ENCODE peak calls at places on chromosome 14, in five cellular contexts. One of them, this sample, is unnamed.
A peak's percentile ranks its signal among the peaks of the same experiment; 100 is the strongest.

GRCh38 chr14:88590173-88590572 is 27.3 kb downstream of the ZC3H14 start:
- DNase-seq in GM12892: no peak
- DNase-seq in Peyer's patch: no peak
- DNase-seq in suprapubic skin: no peak
- DNase-seq in upper lobe of left lung: no peak
- DNase-seq in this sample: no peak

GRCh38 chr14:67186789-67187188 is 2.5 kb upstream of the GARIN2 start:
- DNase-seq in upper lobe of left lung: no peak
- DNase-seq in GM12892: no peak
- DNase-seq in suprapubic skin: no peak
- DNase-seq in Peyer's patch: no peak
- DNase-seq in this sample: no peak

GRCh38 chr14:59969319-59969718 is 49.4 kb downstream of the LRRC9 start:
- DNase-seq in GM12892: no peak
- DNase-seq in upper lobe of left lung: no peak
- DNase-seq in Peyer's patch: no peak
- DNase-seq in suprapubic skin: no peak
- DNase-seq in this sample: no peak

GRCh38 chr14:26820101-26820500 is 222.3 kb upstream of the NOVA1 start:
- DNase-seq in suprapubic skin: no peak
- DNase-seq in upper lobe of left lung: no peak
- DNase-seq in GM12892: no peak
- DNase-seq in Peyer's patch: no peak
- DNase-seq in this sample: no peak

GRCh38 chr14:93319958-93320357 is 12.9 kb downstream of the BTBD7 start:
- DNase-seq in suprapubic skin: no peak
- DNase-seq in upper lobe of left lung: no peak
- DNase-seq in GM12892: no peak
- DNase-seq in Peyer's patch: no peak
- DNase-seq in this sample: no peak

GRCh38 chr14:31128601-31129526 is 78.7 kb downstream of the HECTD1 start:
- DNase-seq in Peyer's patch: no peak
- DNase-seq in GM12892: no peak
- DNase-seq in upper lobe of left lung: no peak
- DNase-seq in suprapubic skin: no peak
- DNase-seq in this sample: no peak

GRCh38 chr14:59688224-59689170 is 111.9 kb upstream of the CCDC175 start:
- DNase-seq in suprapubic skin: no peak
- DNase-seq in Peyer's patch: no peak
- DNase-seq in upper lobe of left lung: no peak
- DNase-seq in GM12892: no peak
- DNase-seq in this sample: peak; percentile 17

GRCh38 chr14:87000071-87000470 is 992.9 kb downstream of the GALC start:
- DNase-seq in suprapubic skin: no peak
- DNase-seq in upper lobe of left lung: no peak
- DNase-seq in GM12892: no peak
- DNase-seq in Peyer's patch: no peak
- DNase-seq in this sample: no peak

GRCh38 chr14:59123526-59123925 is 64.9 kb upstream of the DAAM1 start:
- DNase-seq in Peyer's patch: no peak
- DNase-seq in GM12892: no peak
- DNase-seq in upper lobe of left lung: no peak
- DNase-seq in suprapubic skin: no peak
- DNase-seq in this sample: no peak

GRCh38 chr14:26872930-26873470 is 275.2 kb upstream of the NOVA1 start:
- DNase-seq in upper lobe of left lung: no peak
- DNase-seq in Peyer's patch: no peak
- DNase-seq in GM12892: no peak
- DNase-seq in suprapubic skin: no peak
- DNase-seq in this sample: no peak

GRCh38 chr14:65411656-65412188 is 808 bp upstream of the FUT8 start:
- DNase-seq in GM12892: peak; percentile 50
- DNase-seq in upper lobe of left lung: peak; percentile 97
- DNase-seq in Peyer's patch: peak; percentile 91
- DNase-seq in suprapubic skin: peak; percentile 96
- DNase-seq in this sample: peak; percentile 93

GRCh38 chr14:52318057-52318456 is 3.9 kb downstream of the PTGER2 start:
- DNase-seq in Peyer's patch: no peak
- DNase-seq in GM12892: no peak
- DNase-seq in suprapubic skin: no peak
- DNase-seq in upper lobe of left lung: no peak
- DNase-seq in this sample: no peak

GRCh38 chr14:68395585-68395984 is 397.3 kb downstream of the ZFP36L1 start:
- DNase-seq in GM12892: no peak
- DNase-seq in suprapubic skin: no peak
- DNase-seq in Peyer's patch: no peak
- DNase-seq in upper lobe of left lung: no peak
- DNase-seq in this sample: no peak

GRCh38 chr14:59739794-59740193 is 130.8 kb downstream of the RTN1 start:
- DNase-seq in upper lobe of left lung: no peak
- DNase-seq in Peyer's patch: no peak
- DNase-seq in GM12892: no peak
- DNase-seq in suprapubic skin: no peak
- DNase-seq in this sample: no peak

GRCh38 chr14:104985675-104986486 is at the start of gene CLBA1:
- DNase-seq in upper lobe of left lung: peak; percentile 98
- DNase-seq in Peyer's patch: peak; percentile 82
- DNase-seq in suprapubic skin: peak; percentile 92
- DNase-seq in GM12892: peak; percentile 99
- DNase-seq in this sample: peak; percentile 96

GRCh38 chr14:71948101-71948500 is 15.9 kb downstream of the RGS6 start:
- DNase-seq in suprapubic skin: no peak
- DNase-seq in GM12892: no peak
- DNase-seq in upper lobe of left lung: no peak
- DNase-seq in Peyer's patch: no peak
- DNase-seq in this sample: peak; percentile 48

GRCh38 chr14:29716150-29716549 is 211.5 kb downstream of the PRKD1 start:
- DNase-seq in Peyer's patch: no peak
- DNase-seq in upper lobe of left lung: no peak
- DNase-seq in suprapubic skin: no peak
- DNase-seq in GM12892: no peak
- DNase-seq in this sample: no peak

GRCh38 chr14:65989981-65990380 is 496.2 kb upstream of the CCDC196 start:
- DNase-seq in Peyer's patch: no peak
- DNase-seq in suprapubic skin: no peak
- DNase-seq in upper lobe of left lung: no peak
- DNase-seq in GM12892: no peak
- DNase-seq in this sample: no peak

GRCh38 chr14:64855732-64856527 is 23.8 kb downstream of the SPTB start:
- DNase-seq in suprapubic skin: no peak
- DNase-seq in Peyer's patch: no peak
- DNase-seq in upper lobe of left lung: peak; percentile 32
- DNase-seq in GM12892: no peak
- DNase-seq in this sample: peak; percentile 15

GRCh38 chr14:51441001-51441400 is 201.0 kb downstream of the TMX1 start:
- DNase-seq in GM12892: no peak
- DNase-seq in upper lobe of left lung: no peak
- DNase-seq in suprapubic skin: no peak
- DNase-seq in Peyer's patch: no peak
- DNase-seq in this sample: no peak

GRCh38 chr14:77140937-77141591 is 527 bp downstream of the ZDHHC22 start:
- DNase-seq in upper lobe of left lung: peak; percentile 85
- DNase-seq in suprapubic skin: no peak
- DNase-seq in GM12892: no peak
- DNase-seq in Peyer's patch: no peak
- DNase-seq in this sample: no peak

GRCh38 chr14:32408018-32408417 is 78.9 kb downstream of the AKAP6 start:
- DNase-seq in upper lobe of left lung: no peak
- DNase-seq in GM12892: no peak
- DNase-seq in suprapubic skin: no peak
- DNase-seq in Peyer's patch: no peak
- DNase-seq in this sample: no peak

GRCh38 chr14:24213866-24214652 is 771 bp upstream of the CHMP4A start:
- DNase-seq in Peyer's patch: no peak
- DNase-seq in upper lobe of left lung: no peak
- DNase-seq in GM12892: no peak
- DNase-seq in suprapubic skin: no peak
- DNase-seq in this sample: no peak

DNA sequence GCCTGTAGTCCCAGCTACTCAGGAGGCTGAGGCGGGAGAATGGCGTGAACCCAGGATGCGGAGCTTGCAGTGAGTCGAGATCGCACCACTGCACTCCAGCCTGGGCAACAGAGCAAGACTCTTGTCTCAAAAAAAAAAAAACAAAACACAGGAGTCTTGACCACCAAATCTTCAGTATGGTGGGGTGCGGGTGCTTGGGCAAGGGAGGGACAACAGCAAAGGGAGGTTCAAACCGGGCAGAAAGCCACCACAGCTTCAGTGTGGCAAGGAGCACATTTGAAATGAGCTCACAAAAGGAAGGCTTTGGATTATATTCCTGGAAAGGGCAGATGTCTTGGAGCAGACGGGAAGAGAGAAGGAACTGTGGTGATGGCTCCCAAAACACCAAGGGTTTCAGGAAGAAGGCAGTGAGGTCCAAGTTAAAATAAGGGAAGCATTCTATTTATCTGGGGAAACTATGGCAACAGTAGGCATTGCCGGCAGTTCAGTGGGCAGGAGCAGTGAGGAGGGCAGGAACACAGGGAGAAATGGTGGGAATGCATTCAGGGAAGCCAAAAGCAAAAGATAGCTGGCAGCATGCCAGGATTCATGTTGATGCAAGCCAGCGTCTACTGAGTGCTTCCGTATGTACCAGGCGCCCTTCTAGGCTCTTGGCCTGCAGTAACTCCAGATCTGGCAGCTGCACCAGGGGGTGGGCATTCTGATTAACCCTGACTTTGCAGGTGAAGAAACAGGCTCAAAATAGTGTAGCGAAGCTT is 51.0 kb upstream of the SRSF5 start:
- DNase-seq in Peyer's patch: no peak
- DNase-seq in suprapubic skin: no peak
- DNase-seq in GM12892: no peak
- DNase-seq in upper lobe of left lung: no peak
- DNase-seq in this sample: peak; percentile 30
- TF ChIP-seq POLR2A in Peyer's patch: no peak
- TF ChIP-seq POLR2A in suprapubic skin: no peak
- TF ChIP-seq POLR2A in GM12892: no peak
- TF ChIP-seq POLR2A in upper lobe of left lung: no peak
- TF ChIP-seq POLR2A in this sample: no peak

DNA sequence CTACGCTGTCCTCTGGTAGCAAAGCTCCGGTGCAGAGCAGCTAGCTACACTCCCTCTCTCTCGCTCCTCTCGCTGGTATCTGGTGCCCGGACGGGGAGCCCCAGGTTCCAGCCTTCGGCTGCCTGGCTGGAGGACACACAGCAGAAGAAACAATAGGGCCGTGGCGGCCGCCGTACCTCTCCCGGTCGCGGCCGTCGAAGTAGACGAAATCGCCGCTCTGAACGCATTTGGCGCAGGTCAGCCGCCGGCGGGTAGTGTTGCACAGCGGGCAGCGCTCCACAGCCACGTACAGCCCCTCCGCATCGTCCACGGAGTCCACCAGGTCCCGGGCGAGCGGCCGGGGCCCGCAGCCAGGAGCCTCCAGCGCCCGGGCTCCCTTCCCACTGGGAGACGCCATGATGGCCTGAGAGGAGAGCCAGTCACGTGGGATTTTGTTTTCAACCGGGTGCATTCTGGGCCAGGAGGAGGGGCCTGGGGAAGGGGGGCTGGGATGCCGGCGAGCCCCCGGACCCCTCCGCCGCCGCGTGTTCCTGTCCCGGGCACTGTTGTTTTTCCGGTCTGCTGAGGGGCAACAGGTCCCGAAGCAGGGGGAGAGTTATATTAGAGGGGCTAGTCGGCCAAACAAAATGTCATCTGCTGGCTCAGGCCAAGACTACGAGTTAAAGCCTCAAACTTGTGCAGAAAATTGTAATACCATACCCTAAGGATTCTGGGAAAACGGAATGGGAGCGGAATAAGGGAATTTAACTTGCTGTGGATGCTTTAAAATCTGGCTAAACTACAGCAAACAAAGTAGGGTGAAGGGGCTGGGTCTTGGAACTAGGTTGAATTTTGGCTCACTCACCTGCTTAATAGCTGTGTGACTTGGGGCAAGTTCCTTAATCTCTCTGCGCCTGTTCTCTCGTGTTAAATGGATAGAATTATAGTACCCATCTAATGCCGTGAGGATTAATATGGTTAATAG is at the start of gene ATG14:
- DNase-seq in Peyer's patch: peak; percentile 84
- DNase-seq in upper lobe of left lung: peak; percentile 92
- DNase-seq in GM12892: peak; percentile 82
- DNase-seq in suprapubic skin: peak; percentile 92
- DNase-seq in this sample: peak; percentile 87
- TF ChIP-seq POLR2A in Peyer's patch: peak; percentile 49
- TF ChIP-seq POLR2A in upper lobe of left lung: no peak
- TF ChIP-seq POLR2A in GM12892: peak; percentile 65
- TF ChIP-seq POLR2A in suprapubic skin: no peak
- TF ChIP-seq POLR2A in this sample: peak; percentile 70

GRCh38 chr14:75437201-75438143 is 9.7 kb downstream of the JDP2 start:
- DNase-seq in suprapubic skin: no peak
- DNase-seq in Peyer's patch: no peak
- DNase-seq in GM12892: no peak
- DNase-seq in upper lobe of left lung: peak; percentile 67
- DNase-seq in this sample: no peak
- TF ChIP-seq POLR2A in suprapubic skin: no peak
- TF ChIP-seq POLR2A in Peyer's patch: no peak
- TF ChIP-seq POLR2A in GM12892: no peak
- TF ChIP-seq POLR2A in upper lobe of left lung: no peak
- TF ChIP-seq POLR2A in this sample: no peak

DNA sequence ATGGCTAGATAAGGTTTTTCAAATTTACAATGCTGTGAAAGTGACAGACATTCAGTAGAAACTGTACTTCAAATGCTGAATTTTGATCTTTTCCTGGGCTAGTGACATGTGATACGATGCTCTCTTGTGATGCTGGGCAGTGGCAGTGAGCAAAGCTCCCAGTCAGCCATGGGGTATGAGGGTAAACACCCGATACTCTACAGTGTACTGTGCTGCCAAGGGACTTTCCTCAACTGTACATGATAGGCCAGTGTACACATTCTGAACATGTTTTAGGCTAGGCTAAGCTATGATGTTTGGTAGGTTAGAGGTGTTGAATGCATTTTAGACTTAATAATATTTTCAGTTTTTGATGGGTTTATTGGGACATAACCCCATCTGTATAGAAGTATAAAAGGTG is 17.6 kb downstream of the MBIP start:
- DNase-seq in suprapubic skin: no peak
- DNase-seq in GM12892: no peak
- DNase-seq in Peyer's patch: no peak
- DNase-seq in upper lobe of left lung: no peak
- DNase-seq in this sample: no peak
- TF ChIP-seq POLR2A in suprapubic skin: no peak
- TF ChIP-seq POLR2A in GM12892: no peak
- TF ChIP-seq POLR2A in Peyer's patch: no peak
- TF ChIP-seq POLR2A in upper lobe of left lung: no peak
- TF ChIP-seq POLR2A in this sample: no peak

DNA sequence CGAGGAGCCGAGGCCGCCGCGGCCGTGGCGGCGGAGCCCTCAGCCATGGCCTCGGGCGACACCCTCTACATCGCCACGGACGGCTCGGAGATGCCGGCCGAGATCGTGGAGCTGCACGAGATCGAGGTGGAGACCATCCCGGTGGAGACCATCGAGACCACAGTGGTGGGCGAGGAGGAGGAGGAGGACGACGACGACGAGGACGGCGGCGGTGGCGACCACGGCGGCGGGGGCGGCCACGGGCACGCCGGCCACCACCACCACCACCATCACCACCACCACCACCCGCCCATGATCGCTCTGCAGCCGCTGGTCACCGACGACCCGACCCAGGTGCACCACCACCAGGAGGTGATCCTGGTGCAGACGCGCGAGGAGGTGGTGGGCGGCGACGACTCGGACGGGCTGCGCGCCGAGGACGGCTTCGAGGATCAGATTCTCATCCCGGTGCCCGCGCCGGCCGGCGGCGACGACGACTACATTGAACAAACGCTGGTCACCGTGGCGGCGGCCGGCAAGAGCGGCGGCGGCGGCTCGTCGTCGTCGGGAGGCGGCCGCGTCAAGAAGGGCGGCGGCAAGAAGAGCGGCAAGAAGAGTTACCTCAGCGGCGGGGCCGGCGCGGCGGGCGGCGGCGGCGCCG is 376 bp downstream of the YY1 start:
- DNase-seq in Peyer's patch: no peak
- DNase-seq in GM12892: no peak
- DNase-seq in suprapubic skin: peak; percentile 82
- DNase-seq in upper lobe of left lung: peak; percentile 92
- DNase-seq in this sample: peak; percentile 51
- TF ChIP-seq POLR2A in Peyer's patch: no peak
- TF ChIP-seq POLR2A in GM12892: no peak
- TF ChIP-seq POLR2A in suprapubic skin: no peak
- TF ChIP-seq POLR2A in upper lobe of left lung: no peak
- TF ChIP-seq POLR2A in this sample: no peak